ENCODE peak calls at places on chromosome 20, in eight cellular contexts. One of them, this sample, is unnamed.

GRCh38 chr20:2778602-2779321 is 21.7 kb downstream of the CPXM1 start:
- DNase-seq in choroid plexus epithelial cell: no peak
- DNase-seq in mammary epithelial cell: no peak
- DNase-seq in astrocyte of the cerebellum: no peak
- DNase-seq in astrocyte of the spinal cord: no peak
- DNase-seq in cardiac fibroblast: no peak
- DNase-seq in cardiac muscle cell: no peak
- DNase-seq in fibroblast of pulmonary artery: no peak
- DNase-seq in this sample: no peak

GRCh38 chr20:818001-818664 is 15.4 kb upstream of the FAM110A start:
- DNase-seq in choroid plexus epithelial cell: no peak
- DNase-seq in mammary epithelial cell: peak; percentile 47
- DNase-seq in astrocyte of the cerebellum: no peak
- DNase-seq in astrocyte of the spinal cord: no peak
- DNase-seq in cardiac fibroblast: no peak
- DNase-seq in cardiac muscle cell: no peak
- DNase-seq in fibroblast of pulmonary artery: no peak
- DNase-seq in this sample: no peak

GRCh38 chr20:60056345-60057122 is 98.3 kb downstream of the CDH26 start:
- DNase-seq in choroid plexus epithelial cell: no peak
- DNase-seq in mammary epithelial cell: no peak
- DNase-seq in astrocyte of the cerebellum: no peak
- DNase-seq in astrocyte of the spinal cord: no peak
- DNase-seq in cardiac fibroblast: no peak
- DNase-seq in cardiac muscle cell: no peak
- DNase-seq in fibroblast of pulmonary artery: no peak
- DNase-seq in this sample: no peak

GRCh38 chr20:61923371-61924166 is 142.1 kb downstream of the TAF4 start:
- DNase-seq in choroid plexus epithelial cell: no peak
- DNase-seq in mammary epithelial cell: no peak
- DNase-seq in astrocyte of the cerebellum: no peak
- DNase-seq in astrocyte of the spinal cord: no peak
- DNase-seq in cardiac fibroblast: peak; percentile 21
- DNase-seq in cardiac muscle cell: no peak
- DNase-seq in fibroblast of pulmonary artery: no peak
- DNase-seq in this sample: no peak

GRCh38 chr20:37948956-37949355 is 46.0 kb downstream of the VSTM2L start:
- DNase-seq in choroid plexus epithelial cell: no peak
- DNase-seq in mammary epithelial cell: no peak
- DNase-seq in astrocyte of the cerebellum: no peak
- DNase-seq in astrocyte of the spinal cord: no peak
- DNase-seq in cardiac fibroblast: no peak
- DNase-seq in cardiac muscle cell: no peak
- DNase-seq in fibroblast of pulmonary artery: no peak
- DNase-seq in this sample: no peak

GRCh38 chr20:45016089-45016641 is 49.9 kb downstream of the STK4 start:
- DNase-seq in choroid plexus epithelial cell: peak; percentile 45
- DNase-seq in mammary epithelial cell: no peak
- DNase-seq in astrocyte of the cerebellum: no peak
- DNase-seq in astrocyte of the spinal cord: no peak
- DNase-seq in cardiac fibroblast: peak; percentile 29
- DNase-seq in cardiac muscle cell: peak; percentile 90
- DNase-seq in fibroblast of pulmonary artery: peak; percentile 57
- DNase-seq in this sample: no peak

GRCh38 chr20:34595377-34596184 is 37.1 kb downstream of the MAP1LC3A start:
- DNase-seq in choroid plexus epithelial cell: no peak
- DNase-seq in mammary epithelial cell: no peak
- DNase-seq in astrocyte of the cerebellum: no peak
- DNase-seq in astrocyte of the spinal cord: no peak
- DNase-seq in cardiac fibroblast: no peak
- DNase-seq in cardiac muscle cell: no peak
- DNase-seq in fibroblast of pulmonary artery: no peak
- DNase-seq in this sample: no peak

GRCh38 chr20:53903652-53903987 is 166.8 kb downstream of the BCAS1 start:
- DNase-seq in choroid plexus epithelial cell: no peak
- DNase-seq in mammary epithelial cell: peak; percentile 94
- DNase-seq in astrocyte of the cerebellum: no peak
- DNase-seq in astrocyte of the spinal cord: no peak
- DNase-seq in cardiac fibroblast: peak; percentile 77
- DNase-seq in cardiac muscle cell: no peak
- DNase-seq in fibroblast of pulmonary artery: no peak
- DNase-seq in this sample: no peak

GRCh38 chr20:46204594-46205205 is 86.6 kb downstream of the CD40 start:
- DNase-seq in choroid plexus epithelial cell: no peak
- DNase-seq in mammary epithelial cell: no peak
- DNase-seq in astrocyte of the cerebellum: no peak
- DNase-seq in astrocyte of the spinal cord: no peak
- DNase-seq in cardiac fibroblast: no peak
- DNase-seq in cardiac muscle cell: no peak
- DNase-seq in fibroblast of pulmonary artery: no peak
- DNase-seq in this sample: no peak

GRCh38 chr20:58214310-58214709 is 14.1 kb downstream of the ANKRD60 start:
- DNase-seq in choroid plexus epithelial cell: no peak
- DNase-seq in mammary epithelial cell: no peak
- DNase-seq in astrocyte of the cerebellum: no peak
- DNase-seq in astrocyte of the spinal cord: no peak
- DNase-seq in cardiac fibroblast: no peak
- DNase-seq in cardiac muscle cell: no peak
- DNase-seq in fibroblast of pulmonary artery: no peak
- DNase-seq in this sample: no peak

GRCh38 chr20:58215116-58215515 is 13.3 kb downstream of the ANKRD60 start:
- DNase-seq in choroid plexus epithelial cell: no peak
- DNase-seq in mammary epithelial cell: no peak
- DNase-seq in astrocyte of the cerebellum: no peak
- DNase-seq in astrocyte of the spinal cord: no peak
- DNase-seq in cardiac fibroblast: no peak
- DNase-seq in cardiac muscle cell: no peak
- DNase-seq in fibroblast of pulmonary artery: no peak
- DNase-seq in this sample: no peak

GRCh38 chr20:58212636-58213035 is 15.8 kb downstream of the ANKRD60 start:
- DNase-seq in choroid plexus epithelial cell: no peak
- DNase-seq in mammary epithelial cell: no peak
- DNase-seq in astrocyte of the cerebellum: no peak
- DNase-seq in astrocyte of the spinal cord: no peak
- DNase-seq in cardiac fibroblast: no peak
- DNase-seq in cardiac muscle cell: no peak
- DNase-seq in fibroblast of pulmonary artery: no peak
- DNase-seq in this sample: no peak

GRCh38 chr20:58213716-58214115 is 14.7 kb downstream of the ANKRD60 start:
- DNase-seq in choroid plexus epithelial cell: no peak
- DNase-seq in mammary epithelial cell: no peak
- DNase-seq in astrocyte of the cerebellum: no peak
- DNase-seq in astrocyte of the spinal cord: no peak
- DNase-seq in cardiac fibroblast: no peak
- DNase-seq in cardiac muscle cell: no peak
- DNase-seq in fibroblast of pulmonary artery: no peak
- DNase-seq in this sample: no peak

GRCh38 chr20:58213112-58213511 is 15.3 kb downstream of the ANKRD60 start:
- DNase-seq in choroid plexus epithelial cell: peak; percentile 21
- DNase-seq in mammary epithelial cell: no peak
- DNase-seq in astrocyte of the cerebellum: no peak
- DNase-seq in astrocyte of the spinal cord: no peak
- DNase-seq in cardiac fibroblast: no peak
- DNase-seq in cardiac muscle cell: no peak
- DNase-seq in fibroblast of pulmonary artery: no peak
- DNase-seq in this sample: no peak
- TF ChIP-seq CTCF in choroid plexus epithelial cell: peak; percentile 29
- TF ChIP-seq CTCF in mammary epithelial cell: no peak
- TF ChIP-seq CTCF in astrocyte of the cerebellum: no peak
- TF ChIP-seq CTCF in astrocyte of the spinal cord: peak; percentile 8
- TF ChIP-seq CTCF in cardiac fibroblast: no peak
- TF ChIP-seq CTCF in cardiac muscle cell: no peak
- TF ChIP-seq CTCF in fibroblast of pulmonary artery: no peak
- TF ChIP-seq CTCF in this sample: peak; percentile 19

DNA sequence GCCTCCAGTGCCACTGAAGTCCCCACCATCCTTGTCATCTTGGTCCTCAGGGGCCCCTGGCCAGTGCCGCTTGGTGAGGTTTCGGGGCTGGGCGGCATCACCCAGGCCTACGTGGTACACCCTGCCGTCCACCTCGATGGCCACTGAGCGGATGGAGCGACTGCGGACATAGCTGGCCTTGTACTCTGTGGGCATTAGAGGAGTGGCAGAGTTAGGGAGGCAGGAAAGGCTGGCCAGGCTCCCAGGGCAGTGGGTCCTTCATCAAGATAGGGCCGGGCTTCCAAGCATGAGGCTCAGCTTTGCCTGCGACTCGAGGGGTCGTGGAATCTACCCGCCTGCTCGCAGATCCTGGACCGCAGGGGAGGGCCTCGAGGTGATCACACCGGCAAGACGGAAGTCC is 119.0 kb downstream of the SULF2 start:
- DNase-seq in choroid plexus epithelial cell: no peak
- DNase-seq in mammary epithelial cell: no peak
- DNase-seq in astrocyte of the cerebellum: no peak
- DNase-seq in astrocyte of the spinal cord: no peak
- DNase-seq in cardiac fibroblast: no peak
- DNase-seq in cardiac muscle cell: no peak
- DNase-seq in fibroblast of pulmonary artery: no peak
- DNase-seq in this sample: no peak
- H3K4me3 ChIP-seq in choroid plexus epithelial cell: no peak overlapping the region
- H3K4me3 ChIP-seq in mammary epithelial cell: no peak overlapping the region
- H3K4me3 ChIP-seq in astrocyte of the cerebellum: no peak overlapping the region
- H3K4me3 ChIP-seq in astrocyte of the spinal cord: no peak overlapping the region
- H3K4me3 ChIP-seq in cardiac fibroblast: no peak overlapping the region
- H3K4me3 ChIP-seq in cardiac muscle cell: no peak overlapping the region
- H3K4me3 ChIP-seq in fibroblast of pulmonary artery: no peak overlapping the region
- H3K4me3 ChIP-seq in this sample: no peak overlapping the region

GRCh38 chr20:19901226-19901625 is 115.9 kb upstream of the NAA20 start:
- DNase-seq in choroid plexus epithelial cell: no peak
- DNase-seq in mammary epithelial cell: peak; percentile 20
- DNase-seq in astrocyte of the cerebellum: no peak
- DNase-seq in astrocyte of the spinal cord: no peak
- DNase-seq in cardiac fibroblast: peak; percentile 38
- DNase-seq in cardiac muscle cell: no peak
- DNase-seq in fibroblast of pulmonary artery: no peak
- DNase-seq in this sample: no peak

GRCh38 chr20:19903168-19903676 is 113.9 kb upstream of the NAA20 start:
- DNase-seq in choroid plexus epithelial cell: peak; percentile 78
- DNase-seq in mammary epithelial cell: no peak
- DNase-seq in astrocyte of the cerebellum: no peak
- DNase-seq in astrocyte of the spinal cord: peak; percentile 30
- DNase-seq in cardiac fibroblast: peak; percentile 68
- DNase-seq in cardiac muscle cell: peak; percentile 65
- DNase-seq in fibroblast of pulmonary artery: peak; percentile 57
- DNase-seq in this sample: no peak

GRCh38 chr20:19895761-19896160 is 121.4 kb upstream of the NAA20 start:
- DNase-seq in choroid plexus epithelial cell: no peak
- DNase-seq in mammary epithelial cell: no peak
- DNase-seq in astrocyte of the cerebellum: no peak
- DNase-seq in astrocyte of the spinal cord: no peak
- DNase-seq in cardiac fibroblast: no peak
- DNase-seq in cardiac muscle cell: no peak
- DNase-seq in fibroblast of pulmonary artery: no peak
- DNase-seq in this sample: no peak

GRCh38 chr20:19893356-19893755 is 123.8 kb upstream of the NAA20 start:
- DNase-seq in choroid plexus epithelial cell: no peak
- DNase-seq in mammary epithelial cell: peak; percentile 20
- DNase-seq in astrocyte of the cerebellum: no peak
- DNase-seq in astrocyte of the spinal cord: peak; percentile 36
- DNase-seq in cardiac fibroblast: no peak
- DNase-seq in cardiac muscle cell: peak; percentile 62
- DNase-seq in fibroblast of pulmonary artery: no peak
- DNase-seq in this sample: peak; percentile 15

DNA sequence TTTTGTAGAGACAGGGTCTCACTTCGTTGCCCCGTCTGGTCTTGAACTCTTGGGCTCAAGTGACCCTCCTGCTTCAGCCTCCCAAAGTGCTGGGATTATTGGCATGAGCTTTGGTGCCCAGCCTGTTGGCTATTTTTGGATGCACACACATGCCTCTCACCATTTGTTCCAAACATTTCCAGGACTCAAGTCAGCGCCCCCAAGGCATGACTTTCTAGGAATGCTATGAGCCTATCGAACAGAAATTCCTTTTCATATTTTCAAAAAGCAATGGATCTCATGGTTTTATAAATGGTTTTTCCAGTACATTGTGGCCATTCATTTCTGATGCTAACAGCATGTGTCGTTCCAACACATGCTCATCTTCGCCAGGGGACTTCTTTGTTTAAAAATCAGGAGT is 119.3 kb upstream of the NAA20 start:
- DNase-seq in choroid plexus epithelial cell: no peak
- DNase-seq in mammary epithelial cell: no peak
- DNase-seq in astrocyte of the cerebellum: no peak
- DNase-seq in astrocyte of the spinal cord: no peak
- DNase-seq in cardiac fibroblast: no peak
- DNase-seq in cardiac muscle cell: no peak
- DNase-seq in fibroblast of pulmonary artery: no peak
- DNase-seq in this sample: no peak
- TF ChIP-seq CTCF in choroid plexus epithelial cell: no peak
- TF ChIP-seq CTCF in mammary epithelial cell: no peak
- TF ChIP-seq CTCF in astrocyte of the cerebellum: no peak
- TF ChIP-seq CTCF in astrocyte of the spinal cord: no peak
- TF ChIP-seq CTCF in cardiac fibroblast: no peak
- TF ChIP-seq CTCF in cardiac muscle cell: no peak
- TF ChIP-seq CTCF in fibroblast of pulmonary artery: no peak
- TF ChIP-seq CTCF in this sample: no peak

GRCh38 chr20:57124346-57124745 is 142.1 kb downstream of the BMP7 start:
- DNase-seq in choroid plexus epithelial cell: peak; percentile 4
- DNase-seq in mammary epithelial cell: no peak
- DNase-seq in astrocyte of the cerebellum: no peak
- DNase-seq in astrocyte of the spinal cord: no peak
- DNase-seq in cardiac fibroblast: no peak
- DNase-seq in cardiac muscle cell: no peak
- DNase-seq in fibroblast of pulmonary artery: no peak
- DNase-seq in this sample: no peak
- H3K4me3 ChIP-seq in choroid plexus epithelial cell: no peak overlapping the region
- H3K4me3 ChIP-seq in mammary epithelial cell: no peak overlapping the region
- H3K4me3 ChIP-seq in astrocyte of the cerebellum: no peak overlapping the region
- H3K4me3 ChIP-seq in astrocyte of the spinal cord: no peak overlapping the region
- H3K4me3 ChIP-seq in cardiac fibroblast: no peak overlapping the region
- H3K4me3 ChIP-seq in cardiac muscle cell: no peak overlapping the region
- H3K4me3 ChIP-seq in fibroblast of pulmonary artery: no peak overlapping the region
- H3K4me3 ChIP-seq in this sample: no peak overlapping the region